ENCODE peak calls at places on chromosomes 5 and 9, in four cellular contexts. N, V, Z and J are unnamed samples.

GRCh38 chr5:139137703-139138102 is 60.5 kb downstream of the SIL1 start:
- DNase-seq in N (peak), V (no peak), Z (no peak), J (no peak)

GRCh38 chr9:16867571-16868311 is 2.7 kb downstream of the BNC2 start:
- DNase-seq in Z (no peak), V (no peak), N (no peak), J (peak)

GRCh38 chr5:51208291-51208690 is 175.0 kb upstream of the ISL1 start:
- DNase-seq in N (no peak), V (no peak), Z (no peak), J (no peak)

GRCh38 chr5:29197636-29198035 is 1995.8 kb upstream of the CDH6 start:
- DNase-seq in N (no peak), V (no peak), Z (peak), J (no peak)

GRCh38 chr5:170623576-170624181 is 119.9 kb downstream of the KCNIP1 start:
- DNase-seq in Z (peak), N (no peak), V (no peak), J (no peak)

GRCh38 chr9:571745-572144 is 269.8 kb upstream of the DMRT1 start:
- DNase-seq in N (no peak), Z (no peak), V (no peak), J (no peak)

GRCh38 chr5:122507581-122507980 is 195.5 kb downstream of the SNCAIP start:
- DNase-seq in V (no peak), Z (no peak), N (no peak), J (no peak)

GRCh38 chr9:34986541-34987047 is 3.0 kb upstream of the DNAJB5 start:
- DNase-seq in Z (no peak), N (no peak), V (peak), J (no peak)

GRCh38 chr9:129402341-129402739 is 218.6 kb downstream of the C9orf50 start:
- DNase-seq in N (no peak), V (no peak), Z (no peak), J (peak)